ENCODE peak calls at places on chromosomes 2 and 18, in eight cellular contexts. F is AG08395, Z is left kidney, P is upper lobe of right lung, D is H9, V is MCF 10A, G is pons, B is iPS-NIHi11. T is an unnamed sample.

GRCh38 chr2:159285929-159286708 is at the start of gene WDSUB1:
- DNase-seq in F (peak), Z (peak), P (peak), D (peak), V (peak), G (peak), B (peak), T (peak)

GRCh38 chr2:61679096-61679495 is 140.9 kb upstream of the XPO1 start:
- DNase-seq in F (no peak), Z (no peak), P (no peak), D (no peak), V (no peak), G (no peak), B (no peak), T (no peak)

GRCh38 chr2:207768168-207768890 is 1.4 kb downstream of the FZD5 start:
- DNase-seq in F (no peak), Z (peak), P (peak), D (peak), V (no peak), G (no peak), B (no peak), T (no peak)

GRCh38 chr2:168550670-168551069 is 94.6 kb downstream of the CERS6 start:
- DNase-seq in F (no peak), Z (no peak), P (peak), D (peak), V (no peak), G (peak), B (peak), T (no peak)

GRCh38 chr18:29188760-29189159 is 1011.8 kb upstream of the CDH2 start:
- DNase-seq in F (no peak), Z (no peak), P (no peak), D (no peak), V (peak), G (no peak), B (no peak), T (no peak)

GRCh38 chr2:58798787-58799186 is 557.7 kb upstream of the FANCL start:
- DNase-seq in F (no peak), Z (no peak), P (no peak), D (no peak), V (no peak), G (peak), B (no peak), T (no peak)

GRCh38 chr2:17122887-17123501 is 395.2 kb downstream of the RAD51AP2 start:
- DNase-seq in F (no peak), Z (no peak), P (no peak), D (no peak), V (no peak), G (no peak), B (no peak), T (no peak)

GRCh38 chr2:238846503-238847431 is 1.1 kb upstream of the TWIST2 start:
- DNase-seq in F (no peak), Z (peak), P (no peak), D (peak), V (no peak), G (no peak), B (peak), T (no peak)

GRCh38 chr2:205673312-205673711 is 9.0 kb upstream of the NRP2 start:
- DNase-seq in F (no peak), Z (no peak), P (no peak), D (no peak), V (no peak), G (no peak), B (no peak), T (no peak)

GRCh38 chr18:30709598-30709997 is 332.9 kb downstream of the DSC3 start:
- DNase-seq in F (no peak), Z (no peak), P (no peak), D (no peak), V (peak), G (no peak), B (no peak), T (no peak)

GRCh38 chr2:142140434-142140845 is 9.6 kb upstream of the LRP1B start:
- DNase-seq in F (peak), Z (peak), P (no peak), D (no peak), V (peak), G (peak), B (no peak), T (peak)

GRCh38 chr18:21110667-21111350 is 804 bp downstream of the ROCK1 start:
- DNase-seq in F (no peak), Z (peak), P (peak), D (peak), V (peak), G (peak), B (peak), T (peak)

GRCh38 chr18:25168011-25168410 is 184.0 kb downstream of the ZNF521 start:
- DNase-seq in F (no peak), Z (peak), P (no peak), D (peak), V (no peak), G (no peak), B (no peak), T (peak)

GRCh38 chr2:232997749-232998665 is 15.0 kb downstream of the NGEF start:
- DNase-seq in F (no peak), Z (no peak), P (peak), D (no peak), V (no peak), G (no peak), B (no peak), T (no peak)

GRCh38 chr18:54416459-54416858 is 58.8 kb downstream of the C18orf54 start:
- DNase-seq in F (peak), Z (no peak), P (no peak), D (no peak), V (no peak), G (no peak), B (no peak), T (no peak)

GRCh38 chr2:144354953-144355352 is 165.0 kb downstream of the ZEB2 start:
- DNase-seq in F (no peak), Z (no peak), P (no peak), D (no peak), V (peak), G (no peak), B (no peak), T (no peak)

GRCh38 chr2:36708119-36708741 is 11.7 kb downstream of the VIT start:
- DNase-seq in F (peak), Z (no peak), P (no peak), D (no peak), V (no peak), G (no peak), B (no peak), T (no peak)

GRCh38 chr2:131154071-131154531 is 49.0 kb downstream of the PLEKHB2 start:
- DNase-seq in F (peak), Z (peak), P (peak), D (peak), V (peak), G (peak), B (peak), T (peak)

GRCh38 chr2:192161670-192162290 is 33.0 kb downstream of the TMEFF2 start:
- DNase-seq in F (no peak), Z (no peak), P (no peak), D (no peak), V (no peak), G (no peak), B (no peak), T (no peak)

GRCh38 chr18:49638891-49639557 is 77.2 kb downstream of the LIPG start:
- DNase-seq in F (no peak), Z (no peak), P (no peak), D (no peak), V (no peak), G (no peak), B (no peak), T (no peak)

GRCh38 chr2:43511199-43511598 is 84.6 kb downstream of the THADA start:
- DNase-seq in F (no peak), Z (no peak), P (no peak), D (no peak), V (no peak), G (no peak), B (no peak), T (no peak)

GRCh38 chr2:69157441-69157840 is 144.5 kb downstream of the ANTXR1 start:
- DNase-seq in F (no peak), Z (no peak), P (no peak), D (no peak), V (no peak), G (no peak), B (no peak), T (no peak)

GRCh38 chr2:241546771-241547498 is 11.6 kb upstream of the BOK start:
- DNase-seq in F (peak), Z (peak), P (no peak), D (peak), V (no peak), G (peak), B (peak), T (no peak)